ENCODE peak calls at places on chromosomes 2 and 18, in four cellular contexts. Y is stomach, H is mammary epithelial cell, I is right cardiac atrium. T is an unnamed sample.

GRCh38 chr2:171735991-171736710 is 48.9 kb downstream of the DYNC1I2 start:
- DNase-seq in Y (no peak), H (no peak), I (no peak), T (no peak)

GRCh38 chr18:49944681-49945080 is 131.3 kb upstream of the ACAA2 start:
- DNase-seq in Y (no peak), H (no peak), I (no peak), T (no peak)

GRCh38 chr2:20488782-20489181 is 41.9 kb downstream of the RHOB start:
- DNase-seq in Y (no peak), H (no peak), I (no peak), T (no peak)

GRCh38 chr18:48529796-48530195 is 9.0 kb upstream of the CTIF start:
- DNase-seq in Y (no peak), H (peak; percentile 76), I (no peak), T (peak; percentile 77)

GRCh38 chr2:65366595-65367125 is 65.7 kb downstream of the SPRED2 start:
- DNase-seq in Y (no peak), H (peak; percentile 98), I (no peak), T (peak; percentile 97)

GRCh38 chr18:56233595-56233994 is 404.8 kb downstream of the TXNL1 start:
- DNase-seq in Y (no peak), H (peak; percentile 79), I (no peak), T (peak; percentile 28)

GRCh38 chr2:186728631-186729030 is 34.8 kb downstream of the FAM171B start:
- DNase-seq in Y (no peak), H (no peak), I (no peak), T (no peak)

GRCh38 chr2:81658227-81658626 is 1353.7 kb upstream of the LRRTM1 start:
- DNase-seq in Y (no peak), H (peak; percentile 55), I (no peak), T (peak; percentile 26)

GRCh38 chr2:64859208-64860161 is 129.7 kb upstream of the SLC1A4 start:
- DNase-seq in Y (peak; percentile 94), H (peak; percentile 79), I (peak; percentile 96), T (no peak)

GRCh38 chr2:230439590-230439989 is 23.6 kb downstream of the SP100 start:
- DNase-seq in Y (no peak), H (no peak), I (no peak), T (no peak)

GRCh38 chr2:20224716-20225293 is at the start of gene SDC1:
- DNase-seq in Y (peak; percentile 79), H (peak; percentile 77), I (peak; percentile 75), T (no peak)

GRCh38 chr18:12840382-12840781 is 43.7 kb downstream of the PTPN2 start:
- DNase-seq in Y (no peak), H (no peak), I (no peak), T (no peak)
- H3K4me1 ChIP-seq in Y (peaks cover 6% of the 10 kb centered on the region), H (peaks cover 17% of the 10 kb centered on the region), I (no peaks in the 10 kb centered on the region), T (peaks cover 38% of the 10 kb centered on the region)

GRCh38 chr18:3323900-3324299 is 62.0 kb downstream of the MYL12B start:
- DNase-seq in Y (no peak), H (no peak), I (no peak), T (no peak)

GRCh38 chr18:3319399-3319798 is 57.5 kb downstream of the MYL12B start:
- DNase-seq in Y (no peak), H (no peak), I (no peak), T (no peak)

GRCh38 chr18:3319894-3320438 is 58.0 kb downstream of the MYL12B start:
- DNase-seq in Y (no peak), H (no peak), I (no peak), T (no peak)

GRCh38 chr18:3321133-3321812 is 59.3 kb downstream of the MYL12B start:
- DNase-seq in Y (no peak), H (peak; percentile 96), I (no peak), T (peak; percentile 92)
- H3K27ac ChIP-seq in Y (no peak overlapping the region), H (no peak overlapping the region), I (no peak overlapping the region), T (peak overlapping the region; percentile 33)

DNA sequence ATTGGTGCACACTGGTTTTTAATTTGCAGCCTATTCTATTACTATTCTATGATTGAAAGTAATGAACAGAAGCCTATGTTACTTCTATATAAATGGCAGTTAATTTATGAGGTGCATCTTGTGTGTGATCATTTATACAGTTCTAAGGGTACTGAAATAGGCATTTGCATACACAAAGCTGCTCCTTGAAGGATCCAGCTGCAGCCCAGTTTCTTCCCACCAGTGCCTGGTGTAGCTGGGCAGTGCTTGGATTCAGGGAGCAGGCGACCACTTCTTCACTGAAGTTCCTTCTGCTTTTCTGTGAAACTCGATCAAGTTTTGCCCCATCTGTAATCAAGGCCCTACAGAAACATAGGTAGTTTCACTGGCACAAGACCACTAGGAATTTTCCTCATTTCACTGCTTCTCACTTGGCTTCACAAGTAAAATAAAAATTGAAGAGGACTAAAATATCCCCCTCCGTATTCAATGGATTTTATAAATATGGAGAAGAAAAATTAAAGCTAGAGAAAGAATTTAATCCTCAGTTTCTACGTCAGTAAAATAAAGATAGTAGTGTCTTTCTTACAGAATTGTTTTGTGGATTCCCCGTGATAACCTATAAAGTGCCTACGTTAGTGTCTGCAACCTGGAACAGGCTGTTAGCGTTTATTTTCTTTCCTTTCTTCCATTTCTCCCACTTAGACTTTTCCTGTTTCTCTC is 1.7 kb upstream of the LPIN2 start:
- DNase-seq in Y (no peak), H (no peak), I (no peak), T (no peak)
- H3K4me1 ChIP-seq in Y (peaks cover 33% of the 10 kb centered on the region), H (peaks cover 18% of the 10 kb centered on the region), I (peaks cover 6% of the 10 kb centered on the region), T (peaks cover 9% of the 10 kb centered on the region)

GRCh38 chr2:240605867-240606743 is 19.2 kb upstream of the GPR35 start:
- DNase-seq in Y (no peak), H (no peak), I (peak; percentile 19), T (no peak)

GRCh38 chr2:240603846-240604245 is 17.3 kb downstream of the CAPN10 start:
- DNase-seq in Y (no peak), H (no peak), I (peak; percentile 56), T (no peak)

GRCh38 chr2:240603081-240603835 is 16.7 kb downstream of the CAPN10 start:
- DNase-seq in Y (no peak), H (no peak), I (peak; percentile 38), T (no peak)

GRCh38 chr2:240604291-240604938 is 17.9 kb downstream of the CAPN10 start:
- DNase-seq in Y (peak; percentile 90), H (no peak), I (peak; percentile 91), T (no peak)

DNA sequence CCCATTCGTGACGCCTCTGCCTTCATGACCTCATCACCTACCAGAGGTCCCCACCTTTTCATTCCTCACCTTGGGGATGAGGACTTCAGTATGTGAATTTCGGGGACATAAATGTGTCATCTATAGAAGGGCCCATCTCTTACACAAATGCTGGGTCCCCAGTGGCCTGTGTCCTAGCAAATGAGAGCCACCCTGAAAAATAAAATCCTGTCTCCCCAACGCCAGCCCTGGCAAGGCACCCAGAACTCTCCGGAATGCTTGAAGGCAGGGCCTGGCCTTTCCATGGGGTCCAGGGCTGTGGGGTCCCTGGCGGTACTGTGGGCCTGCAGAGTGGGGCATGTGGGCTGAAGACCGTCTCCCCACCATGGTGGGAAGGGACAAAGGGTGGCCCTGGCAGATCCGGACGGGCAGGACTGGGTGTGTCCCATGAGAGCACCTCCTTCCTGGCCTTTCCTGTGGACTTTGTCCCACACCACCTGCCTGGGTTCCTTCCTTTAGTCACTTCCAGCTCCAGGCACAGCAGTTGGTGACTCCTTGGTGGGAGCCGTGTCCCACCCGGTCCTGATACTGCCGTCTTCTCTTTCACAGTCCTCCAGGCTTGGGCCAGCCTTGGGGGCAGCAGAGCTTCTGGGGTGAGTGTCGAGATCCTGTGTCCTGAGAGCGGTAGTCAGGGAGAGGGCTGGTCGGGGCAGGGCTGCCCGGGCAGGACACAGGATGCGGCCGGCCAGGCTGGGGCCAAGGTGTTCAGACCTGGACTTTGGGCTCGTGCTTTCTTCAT is 18.6 kb downstream of the CAPN10 start:
- DNase-seq in Y (peak; percentile 71), H (no peak), I (peak; percentile 56), T (no peak)
- H3K27ac ChIP-seq in Y (peak overlapping the region; percentile 66), H (no peak overlapping the region), I (no peak overlapping the region), T (no peak overlapping the region)

DNA sequence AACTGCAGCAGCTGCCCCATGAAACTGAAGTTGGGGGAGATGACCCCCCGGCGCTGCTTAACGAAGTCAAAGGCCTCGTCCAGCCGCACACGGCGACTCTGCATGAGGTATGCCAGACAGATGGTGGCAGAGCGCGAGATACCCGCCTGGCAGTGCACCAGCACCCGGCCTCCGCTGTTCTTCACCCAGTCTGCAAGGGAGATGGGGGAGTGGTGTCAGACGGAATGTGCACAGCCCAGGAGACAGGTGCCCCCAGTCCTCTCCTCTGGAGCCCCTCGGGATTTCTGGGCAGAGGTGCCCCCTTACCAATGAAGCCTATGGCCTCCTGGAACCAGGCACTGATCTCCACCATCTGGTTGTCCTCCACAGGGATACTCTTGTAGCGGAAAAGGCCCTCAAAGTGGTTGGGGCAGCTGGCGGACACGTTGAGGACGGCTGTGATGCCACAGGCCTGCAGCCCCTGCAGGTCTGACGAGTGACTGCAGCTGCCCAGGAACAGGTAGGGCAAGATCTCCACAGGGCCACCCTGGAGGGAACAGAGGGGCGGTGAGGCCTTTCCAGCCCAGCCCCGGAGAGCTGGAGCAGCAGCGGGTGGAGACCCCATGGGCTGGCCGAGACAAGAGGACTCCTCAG is 1.3 kb downstream of the DUSP2 start:
- DNase-seq in Y (peak; percentile 48), H (no peak), I (no peak), T (no peak)
- H3K4me1 ChIP-seq in Y (peaks cover 38% of the 10 kb centered on the region), H (peaks cover 39% of the 10 kb centered on the region), I (no peaks in the 10 kb centered on the region), T (peaks cover 23% of the 10 kb centered on the region)

GRCh38 chr2:241877197-241877685 is 7.7 kb downstream of the RTP5 start:
- DNase-seq in Y (no peak), H (no peak), I (peak; percentile 58), T (no peak)
- H3K27ac ChIP-seq in Y (no peak overlapping the region), H (no peak overlapping the region), I (no peak overlapping the region), T (no peak overlapping the region)

GRCh38 chr2:216603010-216603883 is 30.0 kb upstream of the IGFBP2 start:
- DNase-seq in Y (peak; percentile 49), H (peak; percentile 63), I (no peak), T (no peak)

GRCh38 chr2:216604458-216604857 is 28.8 kb upstream of the IGFBP2 start:
- DNase-seq in Y (no peak), H (no peak), I (no peak), T (no peak)

GRCh38 chr2:216603884-216604245 is 29.4 kb upstream of the IGFBP2 start:
- DNase-seq in Y (no peak), H (peak; percentile 50), I (no peak), T (no peak)

GRCh38 chr2:216608525-216608924 is 24.7 kb upstream of the IGFBP2 start:
- DNase-seq in Y (no peak), H (no peak), I (no peak), T (no peak)

DNA sequence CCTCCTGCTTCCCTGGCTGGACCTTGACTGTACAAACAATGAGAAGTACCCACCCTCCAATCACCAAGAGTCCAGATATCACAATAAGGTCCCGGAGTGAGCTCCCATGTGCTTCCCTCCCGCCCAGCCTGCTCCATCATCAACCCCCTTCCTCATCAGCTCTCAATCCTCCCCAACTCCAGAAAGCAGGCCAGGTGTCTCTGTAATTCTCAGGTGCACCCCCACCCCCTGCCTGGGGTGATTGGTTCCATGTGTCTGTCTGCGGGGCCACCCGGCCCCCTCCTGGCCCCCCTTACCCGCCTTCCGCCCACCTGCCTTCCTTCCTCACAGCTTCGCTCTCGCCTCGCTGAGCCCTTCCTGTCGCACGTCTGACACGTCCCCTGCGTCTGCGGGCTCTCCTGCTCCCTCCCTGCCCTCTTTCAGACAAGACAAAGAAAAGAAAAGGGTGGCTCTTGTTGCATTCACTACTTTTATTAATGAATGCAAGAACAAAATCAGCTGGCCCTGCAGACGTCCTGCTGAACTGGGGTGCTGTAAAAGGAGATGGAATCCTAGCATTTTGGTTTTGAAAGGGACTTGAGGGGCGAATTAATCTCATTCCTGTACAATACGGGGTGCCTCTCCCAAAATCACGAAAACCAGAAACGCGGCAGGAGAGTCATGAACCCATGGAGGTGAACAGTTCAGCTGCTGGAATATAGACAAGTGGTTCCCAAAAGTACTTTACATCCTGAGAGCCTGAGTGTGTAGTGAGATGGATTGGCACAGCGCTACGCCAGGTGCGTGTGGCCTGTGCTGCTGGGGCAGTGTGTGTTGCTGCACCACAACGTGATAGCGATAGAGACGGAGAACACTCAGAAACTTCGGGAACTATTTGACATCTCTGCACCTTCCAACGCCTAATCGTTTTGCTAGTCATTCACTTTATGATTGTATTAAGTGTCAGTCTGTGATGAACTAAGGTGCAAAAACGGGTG is 26.4 kb upstream of the IGFBP2 start:
- DNase-seq in Y (no peak), H (no peak), I (no peak), T (no peak)
- H3K4me1 ChIP-seq in Y (peaks cover 7% of the 10 kb centered on the region), H (peaks cover 28% of the 10 kb centered on the region), I (peaks cover 2% of the 10 kb centered on the region), T (no peaks in the 10 kb centered on the region)

T was measured in foreskin keratinocyte.